ENCODE peak calls at places on chromosomes 11 and 22, in eight cellular contexts. D, R, S, L, T, X, N and I are unnamed samples.

GRCh38 chr11:122138759-122139594 is 23.0 kb upstream of the BLID start:
- DNase-seq in D (no peak), R (no peak), S (no peak), L (no peak), T (no peak), X (no peak), N (no peak), I (no peak)

GRCh38 chr22:20546541-20546950 is 39.1 kb downstream of the MED15 start:
- DNase-seq in D (no peak), R (no peak), S (no peak), L (no peak), T (no peak), X (no peak), N (no peak), I (no peak)

GRCh38 chr11:43555811-43556210 is 124.7 kb upstream of the HSD17B12 start:
- DNase-seq in D (peak), R (no peak), S (no peak), L (no peak), T (no peak), X (peak), N (no peak), I (no peak)

GRCh38 chr11:4921796-4922195 is 2.3 kb downstream of the OR51G1 start:
- DNase-seq in D (no peak), R (no peak), S (no peak), L (no peak), T (no peak), X (no peak), N (no peak), I (no peak)

GRCh38 chr22:45083659-45084305 is 74.0 kb upstream of the PHF21B start:
- DNase-seq in D (no peak), R (no peak), S (no peak), L (peak), T (no peak), X (no peak), N (no peak), I (no peak)

GRCh38 chr22:50276143-50276542 is 6.0 kb upstream of the MAPK11 start:
- DNase-seq in D (no peak), R (no peak), S (no peak), L (no peak), T (no peak), X (no peak), N (no peak), I (no peak)

GRCh38 chr11:33891714-33892327 is at the start of gene LMO2:
- DNase-seq in D (peak), R (no peak), S (no peak), L (no peak), T (no peak), X (no peak), N (no peak), I (no peak)

GRCh38 chr11:92651159-92651558 is 318.3 kb upstream of the MTNR1B start:
- DNase-seq in D (no peak), R (no peak), S (no peak), L (no peak), T (no peak), X (no peak), N (no peak), I (no peak)

GRCh38 chr22:24554316-24555159 is at the start of gene GUCD1:
- DNase-seq in D (no peak), R (peak), S (no peak), L (no peak), T (no peak), X (no peak), N (peak), I (no peak)

GRCh38 chr11:63768232-63769043 is at the start of gene ZFTA:
- DNase-seq in D (peak), R (peak), S (peak), L (peak), T (peak), X (no peak), N (peak), I (peak)

GRCh38 chr11:18490319-18490718 is 34.7 kb downstream of the LDHAL6A start:
- DNase-seq in D (no peak), R (no peak), S (no peak), L (no peak), T (no peak), X (no peak), N (no peak), I (no peak)

GRCh38 chr11:71199226-71199815 is 53.1 kb downstream of the SHANK2 start:
- DNase-seq in D (no peak), R (no peak), S (no peak), L (no peak), T (no peak), X (no peak), N (no peak), I (no peak)

GRCh38 chr22:37932821-37933578 is 20.4 kb downstream of the C22orf23 start:
- DNase-seq in D (peak), R (no peak), S (no peak), L (no peak), T (no peak), X (no peak), N (no peak), I (no peak)

GRCh38 chr22:23230348-23231068 is 50.2 kb downstream of the BCR start:
- DNase-seq in D (no peak), R (no peak), S (no peak), L (no peak), T (no peak), X (no peak), N (no peak), I (no peak)

GRCh38 chr22:30859714-30860095 is 108.9 kb downstream of the MORC2 start:
- DNase-seq in D (no peak), R (no peak), S (no peak), L (no peak), T (no peak), X (no peak), N (no peak), I (no peak)

GRCh38 chr22:18970948-18971315 is 34.8 kb upstream of the PRODH start:
- DNase-seq in D (no peak), R (no peak), S (no peak), L (no peak), T (no peak), X (no peak), N (no peak), I (no peak)

GRCh38 chr11:118437736-118438125 is 1.4 kb downstream of the KMT2A start:
- DNase-seq in D (peak), R (no peak), S (peak), L (no peak), T (no peak), X (no peak), N (peak), I (no peak)

GRCh38 chr22:40679964-40680818 is 907 bp downstream of the MCHR1 start:
- DNase-seq in D (no peak), R (no peak), S (no peak), L (no peak), T (no peak), X (no peak), N (no peak), I (no peak)